ENCODE peak calls at places on chromosomes 1 and 21, in seven cellular contexts. P, K, Y, A, J, R and U are unnamed samples.

GRCh38 chr1:28437260-28437923 is 67.9 kb downstream of the PHACTR4 start:
- DNase-seq in P (no peak), K (no peak), Y (no peak), A (peak; percentile 50), J (peak; percentile 84), R (peak; percentile 86), U (peak; percentile 80)

GRCh38 chr1:36771222-36771621 is 263.1 kb downstream of the GRIK3 start:
- DNase-seq in P (no peak), K (no peak), Y (no peak), A (peak; percentile 46), J (no peak), R (no peak), U (no peak)

GRCh38 chr1:230982698-230983097 is 3.8 kb downstream of the ARV1 start:
- DNase-seq in P (no peak), K (no peak), Y (no peak), A (no peak), J (no peak), R (peak; percentile 89), U (peak; percentile 20)

GRCh38 chr1:157377216-157377821 is 175.0 kb downstream of the FCRL5 start:
- DNase-seq in P (no peak), K (peak; percentile 77), Y (peak; percentile 1), A (peak; percentile 84), J (peak; percentile 37), R (peak; percentile 63), U (peak; percentile 52)

GRCh38 chr1:183834568-183834967 is 29.6 kb downstream of the RGL1 start:
- DNase-seq in P (no peak), K (no peak), Y (no peak), A (no peak), J (no peak), R (no peak), U (no peak)

GRCh38 chr1:228162286-228163003 is 3.2 kb upstream of the IBA57 start:
- DNase-seq in P (no peak), K (no peak), Y (peak; percentile 23), A (peak; percentile 83), J (no peak), R (peak; percentile 41), U (no peak)

GRCh38 chr1:161216945-161217712 is 2.0 kb downstream of the FCER1G start:
- DNase-seq in P (no peak), K (peak; percentile 68), Y (no peak), A (no peak), J (no peak), R (peak; percentile 87), U (peak; percentile 85)

GRCh38 chr1:2543543-2544092 is 12.6 kb upstream of the TNFRSF14 start:
- DNase-seq in P (peak; percentile 30), K (no peak), Y (no peak), A (no peak), J (no peak), R (peak; percentile 46), U (no peak)

GRCh38 chr1:175133693-175134435 is 58.7 kb downstream of the KIAA0040 start:
- DNase-seq in P (no peak), K (no peak), Y (no peak), A (no peak), J (no peak), R (peak; percentile 56), U (no peak)

GRCh38 chr1:219209578-219209977 is 35.9 kb downstream of the LYPLAL1 start:
- DNase-seq in P (no peak), K (no peak), Y (no peak), A (peak; percentile 80), J (no peak), R (no peak), U (peak; percentile 53)

GRCh38 chr1:39902121-39902807 is 547 bp upstream of the MYCL start:
- DNase-seq in P (peak; percentile 52), K (peak; percentile 75), Y (peak; percentile 67), A (peak; percentile 80), J (no peak), R (peak; percentile 60), U (no peak)

GRCh38 chr1:70222716-70223235 is 1.6 kb downstream of the SRSF11 start:
- DNase-seq in P (no peak), K (no peak), Y (no peak), A (no peak), J (no peak), R (peak; percentile 23), U (no peak)

GRCh38 chr1:180230416-180230790 is 339 bp downstream of the LHX4 start:
- DNase-seq in P (no peak), K (no peak), Y (no peak), A (no peak), J (no peak), R (no peak), U (no peak)

GRCh38 chr1:16342331-16343062 is 9.8 kb downstream of the FBXO42 start:
- DNase-seq in P (no peak), K (no peak), Y (no peak), A (no peak), J (no peak), R (no peak), U (no peak)

GRCh38 chr1:12798911-12799310 is 7.7 kb downstream of the PRAMEF1 start:
- DNase-seq in P (no peak), K (no peak), Y (no peak), A (no peak), J (no peak), R (no peak), U (no peak)

GRCh38 chr21:34790834-34791233 is 122.0 kb downstream of the CLIC6 start:
- DNase-seq in P (no peak), K (no peak), Y (no peak), A (no peak), J (no peak), R (no peak), U (no peak)

GRCh38 chr1:95084317-95085176 is 11.8 kb upstream of the ALG14 start:
- DNase-seq in P (no peak), K (peak; percentile 71), Y (no peak), A (peak; percentile 76), J (no peak), R (peak; percentile 38), U (peak; percentile 14)

GRCh38 chr1:43512681-43513080 is 18.0 kb upstream of the PTPRF start:
- DNase-seq in P (no peak), K (no peak), Y (no peak), A (no peak), J (no peak), R (no peak), U (no peak)

GRCh38 chr1:31639543-31639942 is 5.1 kb downstream of the PEF1 start:
- DNase-seq in P (no peak), K (no peak), Y (peak; percentile 58), A (no peak), J (peak; percentile 76), R (peak; percentile 90), U (peak; percentile 47)

GRCh38 chr1:74505133-74505532 is 7.3 kb downstream of the LRRC53 start:
- DNase-seq in P (no peak), K (peak; percentile 61), Y (no peak), A (peak; percentile 72), J (peak; percentile 7), R (peak; percentile 21), U (no peak)

GRCh38 chr1:150012611-150013010 is 2.1 kb upstream of the OTUD7B start:
- DNase-seq in P (no peak), K (no peak), Y (no peak), A (no peak), J (no peak), R (no peak), U (no peak)

DNA sequence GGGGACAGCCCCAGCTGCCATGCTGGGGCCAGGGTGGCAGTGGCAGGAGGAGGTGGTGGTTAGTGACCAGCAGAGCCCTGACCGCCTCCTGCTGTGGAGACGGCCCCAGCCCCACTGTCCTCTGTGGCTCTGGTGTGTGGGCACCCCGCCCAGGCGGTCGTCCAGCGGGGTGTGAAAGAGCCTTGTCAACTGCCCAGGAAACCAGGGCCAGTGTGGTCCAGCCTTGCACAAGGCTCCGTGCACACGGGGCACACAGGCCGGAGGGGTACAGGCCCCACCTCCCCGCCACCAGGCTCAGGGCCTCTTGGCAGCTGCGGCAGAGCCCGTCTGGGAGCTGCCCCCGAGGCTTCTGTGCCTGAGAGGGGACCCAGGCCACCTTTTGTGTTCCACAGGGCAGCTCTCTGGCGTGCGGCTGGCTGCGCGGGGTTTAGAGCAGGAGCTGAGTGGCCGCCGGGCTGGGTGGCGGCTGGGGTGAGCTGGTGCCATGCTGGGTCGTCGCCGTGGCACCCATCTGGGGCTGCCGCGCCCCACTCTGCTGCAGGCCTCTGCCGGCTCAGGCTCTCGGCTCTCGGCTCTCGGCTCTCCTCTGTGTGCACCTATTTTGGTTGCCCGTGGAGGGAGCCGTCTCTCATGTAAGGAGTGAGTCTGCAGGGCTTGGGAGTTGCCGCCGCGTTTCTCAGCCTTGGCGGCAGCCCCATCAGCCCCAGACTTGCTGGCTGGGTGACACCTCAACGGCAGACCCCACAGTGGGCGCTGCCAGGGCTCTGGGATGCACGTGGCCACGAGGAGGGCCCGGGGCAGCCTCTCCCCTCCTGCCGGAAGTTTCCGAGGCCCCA is 36.1 kb downstream of the SLX9 start:
- DNase-seq in P (no peak), K (no peak), Y (no peak), A (no peak), J (no peak), R (no peak), U (no peak)
- H3K27ac ChIP-seq in P (no peak overlapping the region), K (no peak overlapping the region), Y (no peak overlapping the region), A (no peak overlapping the region), J (no peak overlapping the region), R (no peak overlapping the region), U (no peak overlapping the region)

GRCh38 chr1:153616144-153616884 is at the start of gene S100A14:
- DNase-seq in P (no peak), K (no peak), Y (peak; percentile 69), A (peak; percentile 40), J (peak; percentile 93), R (no peak), U (no peak)

GRCh38 chr1:153614906-153615305 is 1.2 kb downstream of the S100A14 start:
- DNase-seq in P (no peak), K (no peak), Y (no peak), A (no peak), J (no peak), R (no peak), U (no peak)

GRCh38 chr1:153617677-153618076 is 1.6 kb upstream of the S100A14 start:
- DNase-seq in P (peak; percentile 57), K (peak; percentile 84), Y (no peak), A (peak; percentile 85), J (peak; percentile 71), R (peak; percentile 81), U (no peak)

GRCh38 chr1:153615406-153615805 is 719 bp downstream of the S100A14 start:
- DNase-seq in P (no peak), K (no peak), Y (no peak), A (no peak), J (peak; percentile 56), R (no peak), U (no peak)

GRCh38 chr1:153616885-153617428 is 832 bp upstream of the S100A14 start:
- DNase-seq in P (no peak), K (no peak), Y (no peak), A (no peak), J (peak; percentile 75), R (peak; percentile 40), U (no peak)
- H3K27ac ChIP-seq in P (no peak overlapping the region), K (no peak overlapping the region), Y (peak overlapping the region; percentile 92), A (no peak overlapping the region), J (peak overlapping the region; percentile 79), R (peak overlapping the region; percentile 46), U (no peak overlapping the region)

GRCh38 chr1:59698386-59698785 is 116.4 kb upstream of the HOOK1 start:
- DNase-seq in P (no peak), K (no peak), Y (no peak), A (no peak), J (no peak), R (no peak), U (no peak)
- H3K27ac ChIP-seq in P (no peak overlapping the region), K (no peak overlapping the region), Y (peak overlapping the region; percentile 40), A (no peak overlapping the region), J (no peak overlapping the region), R (no peak overlapping the region), U (no peak overlapping the region)

DNA sequence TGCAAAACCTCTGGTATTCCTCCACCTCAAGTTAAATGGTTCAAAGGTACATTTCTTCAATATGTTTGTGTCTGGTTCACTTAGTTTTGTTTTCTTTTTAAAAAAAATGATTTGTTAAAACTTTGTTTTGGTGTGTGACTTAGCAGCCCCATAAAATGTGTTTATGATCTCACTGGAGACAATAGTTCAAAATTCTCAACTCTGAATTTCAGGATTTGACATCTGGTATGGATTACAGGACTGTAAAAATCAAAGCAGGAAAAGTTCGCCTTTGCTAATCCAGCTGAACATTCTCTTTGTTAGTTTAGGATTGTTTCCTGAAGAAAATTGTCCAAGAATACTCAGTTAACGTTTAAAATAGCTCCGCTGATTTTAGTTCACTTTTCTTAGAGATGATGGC is 231.7 kb downstream of the HMCN1 start:
- DNase-seq in P (no peak), K (no peak), Y (no peak), A (no peak), J (no peak), R (peak; percentile 22), U (no peak)
- H3K27ac ChIP-seq in P (no peak overlapping the region), K (no peak overlapping the region), Y (no peak overlapping the region), A (no peak overlapping the region), J (no peak overlapping the region), R (peak overlapping the region; percentile 20), U (no peak overlapping the region)